ENCODE peak calls at places on chromosomes 6 and 20, in seven cellular contexts. J is psoas muscle, A is AG04450, R is HCT116, G is OCI-LY7, O is cardiac fibroblast, B is kidney epithelial cell. Y is an unnamed sample.

GRCh38 chr6:50087231-50087954 is 37.7 kb upstream of the DEFB112 start:
- DNase-seq in R (no peak), B (peak; percentile 1), A (peak; percentile 59), G (no peak), J (no peak), O (peak; percentile 2), Y (no peak)

GRCh38 chr20:56628873-56629463 is at the start of gene TFAP2C:
- DNase-seq in J (peak; percentile 65), A (no peak), G (no peak), O (peak; percentile 34), R (peak; percentile 54), B (no peak), Y (peak; percentile 72)

GRCh38 chr6:35177586-35177985 is 36.2 kb upstream of the SCUBE3 start:
- DNase-seq in G (no peak), R (no peak), O (no peak), B (no peak), A (no peak), J (no peak), Y (no peak)

GRCh38 chr20:20820104-20820503 is 107.7 kb upstream of the RALGAPA2 start:
- DNase-seq in J (no peak), G (no peak), R (peak; percentile 34), A (no peak), B (no peak), O (no peak), Y (no peak)

GRCh38 chr6:40937491-40937890 is 101.5 kb downstream of the UNC5CL start:
- DNase-seq in B (no peak), A (no peak), J (no peak), R (no peak), O (no peak), G (no peak), Y (peak; percentile 42)

GRCh38 chr6:166926748-166927147 is 29.6 kb downstream of the RNASET2 start:
- DNase-seq in A (no peak), G (no peak), O (no peak), R (no peak), J (no peak), B (no peak), Y (no peak)

GRCh38 chr6:45643136-45643535 is 265.4 kb upstream of the SUPT3H start:
- DNase-seq in A (no peak), R (no peak), O (peak; percentile 24), B (no peak), G (no peak), J (no peak), Y (no peak)

GRCh38 chr20:35226126-35226774 is at the start of gene MMP24:
- DNase-seq in O (no peak), G (no peak), B (no peak), A (no peak), R (no peak), J (no peak), Y (no peak)

GRCh38 chr6:7077856-7078255 is 29.9 kb upstream of the RREB1 start:
- DNase-seq in J (no peak), O (no peak), B (no peak), G (no peak), R (no peak), A (no peak), Y (no peak)

GRCh38 chr20:44024820-44025580 is 110.3 kb downstream of the TOX2 start:
- DNase-seq in J (no peak), B (no peak), O (no peak), R (no peak), A (no peak), G (no peak), Y (no peak)

GRCh38 chr6:75285156-75285639 is 606 bp upstream of the TMEM30A start:
- DNase-seq in O (no peak), A (no peak), R (no peak), J (no peak), G (no peak), B (no peak), Y (no peak)

GRCh38 chr6:42078391-42078790 is 28.1 kb downstream of the TAF8 start:
- DNase-seq in J (no peak), R (no peak), G (no peak), O (no peak), B (no peak), A (no peak), Y (no peak)

GRCh38 chr20:4949833-4950178 is 51.5 kb downstream of the SLC23A2 start:
- DNase-seq in A (no peak), J (no peak), B (no peak), O (peak; percentile 66), R (no peak), G (peak; percentile 60), Y (peak; percentile 56)

GRCh38 chr6:35136185-35136584 is 5.0 kb downstream of the TCP11 start:
- DNase-seq in G (peak; percentile 22), R (no peak), B (no peak), J (no peak), O (no peak), A (no peak), Y (no peak)

GRCh38 chr20:24721891-24722530 is 227.1 kb upstream of the CST7 start:
- DNase-seq in B (no peak), R (no peak), A (no peak), J (no peak), O (no peak), G (no peak), Y (no peak)

GRCh38 chr6:6661684-6662083 is 73.2 kb downstream of the LY86 start:
- DNase-seq in J (no peak), R (no peak), B (no peak), A (no peak), G (no peak), O (peak; percentile 82), Y (peak; percentile 33)

GRCh38 chr6:34709386-34709785 is 12.8 kb upstream of the ILRUN start:
- DNase-seq in J (peak; percentile 58), O (peak; percentile 95), G (no peak), A (peak; percentile 33), B (no peak), R (no peak), Y (peak; percentile 67)

GRCh38 chr6:37051138-37052026 is 45.9 kb downstream of the FGD2 start:
- DNase-seq in G (peak; percentile 92), O (peak; percentile 83), B (no peak), J (peak; percentile 92), A (no peak), R (peak; percentile 44), Y (peak; percentile 76)

GRCh38 chr6:5674141-5674540 is 332.6 kb downstream of the NRN1 start:
- DNase-seq in O (no peak), B (no peak), G (no peak), R (no peak), A (no peak), J (no peak), Y (peak; percentile 45)

GRCh38 chr6:167162591-167162990 is 4.8 kb upstream of the GPR31 start:
- DNase-seq in A (no peak), G (no peak), O (no peak), B (no peak), J (no peak), R (no peak), Y (no peak)

GRCh38 chr6:111769365-111770127 is 103.7 kb downstream of the FYN start:
- DNase-seq in O (no peak), A (no peak), J (no peak), G (no peak), B (no peak), R (no peak), Y (no peak)

GRCh38 chr20:38222231-38222922 is 38.2 kb downstream of the KIAA1755 start:
- DNase-seq in J (peak; percentile 61), A (no peak), G (peak; percentile 37), O (peak; percentile 59), R (peak; percentile 36), B (no peak), Y (peak; percentile 57)

GRCh38 chr6:33407132-33407718 is 3.6 kb upstream of the PHF1 start:
- DNase-seq in J (no peak), B (no peak), G (no peak), R (no peak), A (no peak), O (peak; percentile 76), Y (peak; percentile 78)

GRCh38 chr6:125157725-125158124 is 4.2 kb downstream of the TPD52L1 start:
- DNase-seq in R (no peak), J (no peak), G (no peak), A (no peak), O (no peak), B (no peak), Y (no peak)

GRCh38 chr6:71482742-71483141 is 194.1 kb downstream of the OGFRL1 start:
- DNase-seq in A (no peak), J (no peak), G (no peak), B (no peak), R (no peak), O (peak; percentile 59), Y (no peak)

GRCh38 chr20:297925-298754 is 770 bp downstream of the ZCCHC3 start:
- DNase-seq in O (peak; percentile 77), A (no peak), J (peak; percentile 62), G (peak; percentile 71), B (peak; percentile 25), R (no peak), Y (peak; percentile 68)
- TF ChIP-seq CTCF in O (no peak), A (no peak), J (no peak), G (no peak), B (no peak), R (no peak), Y (no peak)

DNA sequence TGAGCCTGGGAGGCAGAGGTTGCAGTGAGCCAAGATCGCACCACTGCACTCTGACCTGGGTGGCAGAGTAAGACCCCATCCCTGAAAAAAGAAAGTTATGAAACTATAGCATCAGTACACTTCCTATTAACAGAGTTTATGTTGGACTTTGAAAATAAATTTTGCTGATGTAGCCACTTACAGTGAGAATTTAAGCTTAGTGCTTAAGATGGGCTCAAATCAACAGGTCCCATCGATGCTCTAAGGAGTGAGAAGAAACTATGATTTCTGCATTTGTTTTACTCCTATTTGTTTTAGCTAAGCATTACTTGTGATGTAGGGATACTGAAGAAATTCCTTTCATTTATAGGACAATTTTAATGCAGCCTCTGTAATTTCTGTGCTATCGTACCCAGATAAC is 93.3 kb upstream of the CLDN20 start:
- DNase-seq in A (no peak), O (no peak), J (no peak), G (no peak), R (no peak), B (no peak), Y (no peak)
- H3K4me3 ChIP-seq in A (no peak overlapping the region), O (no peak overlapping the region), J (no peak overlapping the region), G (no peak overlapping the region), R (no peak overlapping the region), B (no peak overlapping the region), Y (no peak overlapping the region)

DNA sequence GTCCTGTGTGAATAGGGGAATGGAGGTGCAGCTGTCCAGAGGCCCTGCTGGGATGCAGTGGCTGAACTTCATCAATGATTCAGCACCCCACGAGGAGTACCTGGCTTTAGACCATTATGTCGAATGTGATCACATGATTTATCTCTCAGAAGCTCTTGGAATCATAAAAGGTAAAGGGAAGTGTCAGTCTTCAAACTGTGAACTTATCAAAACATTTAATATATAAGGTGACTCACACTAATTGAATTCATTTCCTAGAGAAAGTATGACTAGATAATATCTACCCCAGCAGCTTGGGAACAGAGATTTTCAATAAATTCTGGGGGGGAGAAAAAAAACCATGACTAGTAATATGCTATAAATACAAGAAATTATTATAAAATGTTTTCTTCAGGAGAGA is 29.5 kb downstream of the ALDH8A1 start:
- DNase-seq in A (no peak), J (no peak), G (no peak), O (no peak), B (no peak), R (no peak), Y (no peak)
- TF ChIP-seq CTCF in A (no peak), J (no peak), G (no peak), O (no peak), B (no peak), R (no peak), Y (no peak)

DNA sequence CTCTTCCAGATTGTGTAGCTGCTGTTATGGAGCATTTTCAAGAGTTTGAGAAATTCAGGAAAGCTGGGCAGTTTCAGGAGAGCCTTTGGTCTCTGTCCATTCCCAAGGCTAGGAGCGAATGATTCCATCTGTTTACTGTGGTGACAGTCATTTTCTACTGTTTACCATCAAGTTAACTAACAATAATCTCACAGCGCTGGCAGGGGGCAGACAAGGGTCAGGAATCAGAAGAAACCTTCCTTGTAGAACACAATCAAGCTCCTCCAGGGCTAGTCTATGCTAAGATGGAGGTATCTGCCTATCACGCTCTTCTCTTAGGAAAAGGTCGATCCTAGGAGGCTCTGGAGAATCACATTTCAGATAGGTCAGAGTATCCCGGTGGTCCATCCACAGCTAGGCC is 293.9 kb downstream of the KIF16B start:
- DNase-seq in B (no peak), G (no peak), R (no peak), J (no peak), A (no peak), O (no peak), Y (no peak)
- H3K4me3 ChIP-seq in B (no peak overlapping the region), G (no peak overlapping the region), R (no peak overlapping the region), J (no peak overlapping the region), A (no peak overlapping the region), O (no peak overlapping the region), Y (no peak overlapping the region)

Y was measured in fibroblast of villous mesenchyme.